ENCODE peak calls at places on chromosomes 3 and 15, in six cellular contexts. Y, J, Z, M, B and Q are unnamed samples.

GRCh38 chr15:90435652-90436337 is 47.8 kb downstream of the IQGAP1 start:
- DNase-seq in M (no peak), B (no peak), Z (no peak), Y (no peak), J (no peak), Q (no peak)

GRCh38 chr15:71096676-71097075 is 18.6 kb upstream of the THSD4 start:
- DNase-seq in J (no peak), B (no peak), Y (no peak), Z (no peak), M (no peak), Q (no peak)

GRCh38 chr3:123080864-123081562 is 14.2 kb downstream of the PDIA5 start:
- DNase-seq in B (no peak), Z (no peak), J (no peak), Y (no peak), M (no peak), Q (no peak)

GRCh38 chr3:53493997-53494791 is at the start of gene CACNA1D:
- DNase-seq in B (no peak), Y (peak; percentile 30), Z (no peak), M (peak; percentile 4), J (no peak), Q (peak; percentile 46)

GRCh38 chr3:123605789-123606234 is 21.0 kb upstream of the HACD2 start:
- DNase-seq in Z (no peak), M (no peak), Y (no peak), J (no peak), B (no peak), Q (peak; percentile 22)

GRCh38 chr3:15325228-15325627 is 7.2 kb downstream of the SH3BP5 start:
- DNase-seq in Z (no peak), B (no peak), Y (no peak), J (no peak), M (peak; percentile 79), Q (no peak)

GRCh38 chr15:79004336-79004735 is 59.5 kb upstream of the CTSH start:
- DNase-seq in J (no peak), B (no peak), M (peak; percentile 60), Y (peak; percentile 72), Z (peak; percentile 17), Q (peak; percentile 81)

GRCh38 chr3:449711-450110 is 253.1 kb downstream of the CHL1 start:
- DNase-seq in M (no peak), Y (no peak), J (no peak), Z (no peak), B (no peak), Q (no peak)

GRCh38 chr3:127141921-127142730 is 50.8 kb upstream of the PRR23E start:
- DNase-seq in B (no peak), Z (no peak), M (no peak), J (no peak), Y (no peak), Q (no peak)

GRCh38 chr3:195853930-195854478 is 42.3 kb upstream of the MUC4 start:
- DNase-seq in Y (no peak), J (no peak), B (no peak), Z (no peak), M (no peak), Q (no peak)

GRCh38 chr15:64985382-64986033 is 4.2 kb downstream of the SPG21 start:
- DNase-seq in Z (peak; percentile 31), M (peak; percentile 49), Y (no peak), J (no peak), B (no peak), Q (no peak)

GRCh38 chr3:187064210-187065115 is 74.8 kb downstream of the RPL39L start:
- DNase-seq in Y (no peak), B (no peak), J (no peak), M (peak; percentile 53), Z (peak; percentile 40), Q (no peak)

GRCh38 chr3:47414666-47415587 is 34.1 kb downstream of the PTPN23 start:
- DNase-seq in Z (no peak), B (no peak), Y (no peak), J (no peak), M (no peak), Q (no peak)

GRCh38 chr3:65955792-65956477 is 82.8 kb downstream of the MAGI1 start:
- DNase-seq in J (no peak), Z (no peak), M (peak; percentile 34), Y (no peak), B (no peak), Q (no peak)

GRCh38 chr15:31260646-31261265 is 65.9 kb upstream of the KLF13 start:
- DNase-seq in Y (no peak), Z (no peak), M (no peak), B (no peak), J (no peak), Q (no peak)

GRCh38 chr3:194736896-194737600 is 51.4 kb downstream of the FAM43A start:
- DNase-seq in M (no peak), Y (peak; percentile 25), Z (no peak), B (no peak), J (no peak), Q (no peak)

GRCh38 chr15:47333758-47334157 is 383.5 kb upstream of the SEMA6D start:
- DNase-seq in Y (no peak), M (no peak), J (no peak), B (no peak), Z (no peak), Q (no peak)

GRCh38 chr15:55234104-55234799 is 37.5 kb upstream of the RSL24D1 start:
- DNase-seq in B (no peak), J (no peak), M (no peak), Y (no peak), Z (no peak), Q (no peak)

GRCh38 chr3:46869440-46869839 is 6.2 kb upstream of the MYL3 start:
- DNase-seq in Y (no peak), B (no peak), M (no peak), J (no peak), Z (no peak), Q (no peak)

GRCh38 chr3:24601500-24601899 is 106.8 kb upstream of the THRB start:
- DNase-seq in J (no peak), M (no peak), Y (no peak), Z (no peak), B (no peak), Q (no peak)

GRCh38 chr3:63992461-63993209 is 30.7 kb downstream of the PSMD6 start:
- DNase-seq in M (no peak), J (no peak), Z (no peak), B (no peak), Y (no peak), Q (no peak)

GRCh38 chr15:45157056-45157455 is 27.3 kb downstream of the DUOX1 start:
- DNase-seq in Z (no peak), Y (no peak), B (no peak), J (no peak), M (peak; percentile 81), Q (no peak)

GRCh38 chr15:50109086-50109987 is 9.7 kb downstream of the ATP8B4 start:
- DNase-seq in Z (no peak), Y (no peak), M (peak; percentile 4), B (no peak), J (no peak), Q (no peak)

GRCh38 chr3:71310595-71311319 is 272.8 kb downstream of the FOXP1 start:
- DNase-seq in J (no peak), M (peak; percentile 55), Y (no peak), B (no peak), Z (peak; percentile 42), Q (no peak)

GRCh38 chr3:152304160-152304559 is 35.4 kb downstream of the MBNL1 start:
- DNase-seq in Y (no peak), B (no peak), M (no peak), J (no peak), Z (no peak), Q (no peak)

GRCh38 chr15:75140080-75140879 is 61.4 kb upstream of the C15orf39 start:
- DNase-seq in Y (no peak), Z (no peak), B (no peak), J (no peak), M (peak; percentile 32), Q (no peak)

GRCh38 chr15:101250931-101251829 is 668 bp downstream of the CHSY1 start:
- DNase-seq in Z (no peak), B (no peak), J (no peak), Y (no peak), M (no peak), Q (no peak)

GRCh38 chr3:124298951-124299350 is 307.0 kb upstream of the ROPN1 start:
- DNase-seq in J (no peak), M (no peak), B (no peak), Y (no peak), Z (no peak), Q (no peak)

GRCh38 chr3:48247401-48247807 is 6.5 kb downstream of the ZNF589 start:
- DNase-seq in J (no peak), M (peak; percentile 62), Z (no peak), Y (no peak), B (no peak), Q (no peak)

GRCh38 chr3:35648347-35648746 is 9.0 kb downstream of the ARPP21 start:
- DNase-seq in B (no peak), Y (no peak), J (no peak), M (peak; percentile 33), Z (no peak), Q (no peak)

GRCh38 chr15:101560722-101561583 is 71.4 kb upstream of the PCSK6 start:
- DNase-seq in B (no peak), M (no peak), Y (no peak), Z (no peak), J (no peak), Q (no peak)

GRCh38 chr15:90141646-90142045 is 39.4 kb upstream of the IDH2 start:
- DNase-seq in Y (no peak), B (no peak), M (peak; percentile 59), Z (no peak), J (no peak), Q (no peak)

GRCh38 chr3:87268646-87269211 is 7.7 kb downstream of the POU1F1 start:
- DNase-seq in M (no peak), B (no peak), Y (no peak), Z (no peak), J (no peak), Q (no peak)

GRCh38 chr3:28053759-28054158 is 187.7 kb upstream of the CMC1 start:
- DNase-seq in J (no peak), Y (no peak), B (no peak), M (peak; percentile 58), Z (peak; percentile 46), Q (no peak)

GRCh38 chr3:169575381-169575780 is 88.1 kb downstream of the MECOM start:
- DNase-seq in J (no peak), B (no peak), M (peak; percentile 50), Y (no peak), Z (no peak), Q (no peak)

GRCh38 chr3:48624767-48625166 is 3.2 kb upstream of the TMEM89 start:
- DNase-seq in Z (no peak), J (no peak), Y (no peak), B (no peak), M (no peak), Q (no peak)

GRCh38 chr15:51311510-51311909 is 26.9 kb downstream of the CYP19A1 start:
- DNase-seq in Y (no peak), J (no peak), B (no peak), Z (no peak), M (no peak), Q (no peak)

GRCh38 chr3:57946970-57947381 is 61.2 kb upstream of the FLNB start:
- DNase-seq in J (no peak), B (no peak), M (no peak), Y (no peak), Z (no peak), Q (no peak)